ENCODE peak calls at places on chromosomes 3 and 15, in eight cellular contexts. N is stimulated activated CD4-positive, alpha-beta T cell treated with anti-CD3 and anti-CD28 coated beads, Interleukin-4, amount 100 ng/mL, for 48 hours; R is AG20443; C is kidney epithelial cell; J is C1 segment of cervical spinal cord; O is M059J; D is NCI-H226; M is NCI-H1092. G is an unnamed sample.

GRCh38 chr3:127714151-127714571 is 41.4 kb downstream of the ABTB1 start:
- DNase-seq in N (no peak), R (no peak), C (no peak), J (no peak), O (no peak), D (no peak), M (peak; percentile 46), G (peak; percentile 40)

GRCh38 chr3:13346481-13347389 is 73.4 kb downstream of the NUP210 start:
- DNase-seq in N (peak; percentile 63), R (peak; percentile 32), C (no peak), J (no peak), O (peak; percentile 41), D (no peak), M (peak; percentile 5), G (peak; percentile 74)

GRCh38 chr15:64443016-64443415 is 17.4 kb upstream of the ZNF609 start:
- DNase-seq in N (no peak), R (no peak), C (no peak), J (no peak), O (no peak), D (peak; percentile 46), M (no peak), G (no peak)

GRCh38 chr3:151096697-151097096 is 11.2 kb downstream of the MED12L start:
- DNase-seq in N (no peak), R (no peak), C (no peak), J (peak; percentile 27), O (no peak), D (no peak), M (no peak), G (no peak)

GRCh38 chr3:191383104-191383503 is 52.8 kb upstream of the UTS2B start:
- DNase-seq in N (no peak), R (peak; percentile 26), C (no peak), J (no peak), O (no peak), D (no peak), M (no peak), G (no peak)

GRCh38 chr3:140898340-140899180 is 43.1 kb upstream of the SLC25A36 start:
- DNase-seq in N (no peak), R (peak; percentile 65), C (peak; percentile 42), J (no peak), O (peak; percentile 82), D (peak; percentile 50), M (peak; percentile 33), G (peak; percentile 18)

GRCh38 chr3:50156991-50157493 is 1.9 kb downstream of the SEMA3F start:
- DNase-seq in N (no peak), R (peak; percentile 45), C (no peak), J (no peak), O (no peak), D (no peak), M (no peak), G (no peak)

GRCh38 chr15:88695046-88695445 is 56.2 kb downstream of the ISG20 start:
- DNase-seq in N (no peak), R (peak; percentile 39), C (no peak), J (no peak), O (peak; percentile 39), D (no peak), M (no peak), G (no peak)

GRCh38 chr3:177694316-177694715 is 497.0 kb upstream of the TBL1XR1 start:
- DNase-seq in N (no peak), R (no peak), C (no peak), J (no peak), O (peak; percentile 37), D (no peak), M (no peak), G (no peak)

GRCh38 chr3:27141668-27142067 is 227.5 kb downstream of the NEK10 start:
- DNase-seq in N (no peak), R (no peak), C (no peak), J (no peak), O (no peak), D (no peak), M (no peak), G (no peak)

GRCh38 chr15:69629631-69630161 is 177.1 kb downstream of the RPLP1 start:
- DNase-seq in N (peak; percentile 15), R (no peak), C (no peak), J (no peak), O (no peak), D (no peak), M (no peak), G (no peak)

GRCh38 chr3:141920701-141921100 is 44.3 kb downstream of the ATP1B3 start:
- DNase-seq in N (no peak), R (no peak), C (no peak), J (no peak), O (no peak), D (no peak), M (no peak), G (no peak)

GRCh38 chr3:132225664-132226063 is 91.5 kb upstream of the ACP3 start:
- DNase-seq in N (no peak), R (no peak), C (peak; percentile 91), J (no peak), O (no peak), D (peak; percentile 9), M (no peak), G (no peak)

GRCh38 chr3:64059484-64059883 is 36.2 kb upstream of the PSMD6 start:
- DNase-seq in N (no peak), R (no peak), C (no peak), J (no peak), O (no peak), D (no peak), M (no peak), G (no peak)

GRCh38 chr3:3560566-3561336 is 238.5 kb upstream of the LRRN1 start:
- DNase-seq in N (no peak), R (no peak), C (no peak), J (no peak), O (peak; percentile 13), D (peak; percentile 37), M (no peak), G (no peak)

GRCh38 chr3:51591231-51591630 is 52.7 kb downstream of the RAD54L2 start:
- DNase-seq in N (no peak), R (no peak), C (no peak), J (no peak), O (no peak), D (no peak), M (no peak), G (no peak)

GRCh38 chr15:26311710-26312236 is 448.6 kb upstream of the ATP10A start:
- DNase-seq in N (no peak), R (no peak), C (no peak), J (no peak), O (no peak), D (no peak), M (no peak), G (no peak)

GRCh38 chr3:39762537-39762936 is 46.9 kb upstream of the MYRIP start:
- DNase-seq in N (no peak), R (no peak), C (no peak), J (no peak), O (no peak), D (no peak), M (no peak), G (no peak)

GRCh38 chr3:12288466-12289129 is at the start of gene PPARG:
- DNase-seq in N (no peak), R (peak; percentile 22), C (no peak), J (peak; percentile 14), O (peak; percentile 27), D (no peak), M (no peak), G (no peak)

GRCh38 chr3:72347819-72348319 is 500.4 kb downstream of the SHQ1 start:
- DNase-seq in N (peak; percentile 54), R (peak; percentile 78), C (no peak), J (peak; percentile 12), O (peak; percentile 95), D (peak; percentile 77), M (no peak), G (no peak)

GRCh38 chr3:94269763-94270162 is 206.9 kb downstream of the NSUN3 start:
- DNase-seq in N (no peak), R (no peak), C (peak; percentile 18), J (no peak), O (no peak), D (peak; percentile 74), M (no peak), G (no peak)

GRCh38 chr3:76122007-76122406 is 336.7 kb upstream of the ZNF717 start:
- DNase-seq in N (no peak), R (peak; percentile 10), C (no peak), J (no peak), O (no peak), D (no peak), M (no peak), G (no peak)

GRCh38 chr3:50205719-50206276 is 727 bp downstream of the SLC38A3 start:
- DNase-seq in N (peak; percentile 21), R (peak; percentile 28), C (no peak), J (peak; percentile 52), O (no peak), D (no peak), M (no peak), G (no peak)

GRCh38 chr15:28023933-28024888 is 74.9 kb downstream of the OCA2 start:
- DNase-seq in N (no peak), R (no peak), C (no peak), J (no peak), O (no peak), D (no peak), M (no peak), G (no peak)

GRCh38 chr3:88105325-88105724 is 44.4 kb upstream of the C3orf38 start:
- DNase-seq in N (no peak), R (peak; percentile 6), C (no peak), J (no peak), O (no peak), D (no peak), M (no peak), G (no peak)

GRCh38 chr3:112111785-112112402 is 21.2 kb downstream of the GCSAM start:
- DNase-seq in N (peak; percentile 40), R (peak; percentile 82), C (no peak), J (peak; percentile 40), O (peak; percentile 71), D (peak; percentile 49), M (peak; percentile 40), G (peak; percentile 55)

GRCh38 chr3:105827959-105828358 is 40.9 kb downstream of the CBLB start:
- DNase-seq in N (no peak), R (peak; percentile 61), C (peak; percentile 56), J (no peak), O (peak; percentile 93), D (peak; percentile 89), M (no peak), G (no peak)

G was measured in NCI-H345.